ENCODE peak calls at places on chromosomes 11 and 22, in five cellular contexts. A is HTR-8/SVneo; R is AG04450; P is stimulated activated naive B cell treated with anti-CD40 and anti-IgM and Interleukin-4, amounts not matched to agents 10 μg/mL and 1 μg/mL and 100 μg/mL, for 72 hours; U is HCT116. Q is an unnamed sample.

GRCh38 chr22:21075516-21076138 is 29.9 kb downstream of the LRRC74B start:
- DNase-seq in P (no peak), A (no peak), R (no peak), U (no peak), Q (no peak)

GRCh38 chr11:70225629-70226582 is 22.8 kb downstream of the FADD start:
- DNase-seq in U (no peak), R (no peak), P (no peak), A (no peak), Q (no peak)

GRCh38 chr22:37231406-37232139 is 12.5 kb downstream of the RAC2 start:
- DNase-seq in R (no peak), U (no peak), A (no peak), P (no peak), Q (no peak)

GRCh38 chr11:9717719-9718118 is 53.8 kb downstream of the SWAP70 start:
- DNase-seq in U (no peak), P (no peak), R (no peak), A (no peak), Q (no peak)

GRCh38 chr11:86089659-86090058 is 20.8 kb upstream of the PICALM start:
- DNase-seq in A (no peak), P (no peak), U (no peak), R (no peak), Q (no peak)

GRCh38 chr11:62928011-62928410 is 6.8 kb upstream of the CHRM1 start:
- DNase-seq in P (no peak), U (no peak), R (no peak), A (no peak), Q (no peak)

GRCh38 chr11:125348704-125349635 is 147.1 kb downstream of the FEZ1 start:
- DNase-seq in A (peak; percentile 37), R (no peak), U (no peak), P (peak; percentile 8), Q (no peak)

GRCh38 chr11:63929616-63930015 is 9.2 kb upstream of the NAA40 start:
- DNase-seq in A (no peak), R (no peak), U (no peak), P (no peak), Q (no peak)

GRCh38 chr11:36500315-36500721 is 9.8 kb downstream of the TRAF6 start:
- DNase-seq in U (no peak), P (no peak), R (peak; percentile 77), A (peak; percentile 42), Q (no peak)

Q was measured in DMS153.